ENCODE peak calls at places on chromosomes 7 and 10, in nine cellular contexts. F is ascending aorta; B is stimulated activated CD8-positive, alpha-beta memory T cell treated with anti-CD3 and anti-CD28 coated beads, Interleukin-2, amount 100 ng/mL, for 1 hour; K is HuH-7; Z is iris pigment epithelial cell; V is upper lobe of right lung; Q is activated CD8-positive, alpha-beta memory T cell treated with anti-CD3 and anti-CD28 coated beads, Interleukin-2, amount 10 ng/mL, durations not matched to agents 7 days and 5 days; W is cardiac muscle cell; X is NCI-H1436 treated with DMSO at 0.1 percent for 48 hours. J is an unnamed sample.

GRCh38 chr7:721619-722248 is 4.8 kb upstream of the DNAAF5 start:
- DNase-seq in Q (no peak), X (no peak), K (no peak), W (no peak), Z (peak; percentile 50), V (no peak), F (no peak), B (no peak), J (no peak)

GRCh38 chr7:27300401-27300800 is 57.8 kb downstream of the EVX1 start:
- DNase-seq in K (no peak), B (no peak), F (no peak), V (no peak), X (no peak), Q (no peak), W (no peak), Z (no peak), J (no peak)

GRCh38 chr7:157436763-157437480 is 100.1 kb downstream of the DNAJB6 start:
- DNase-seq in W (no peak), V (no peak), F (no peak), B (no peak), Z (peak; percentile 6), X (no peak), Q (peak; percentile 26), K (no peak), J (no peak)

GRCh38 chr10:23338886-23339285 is 5.7 kb downstream of the C10orf67 start:
- DNase-seq in X (no peak), W (no peak), K (no peak), V (no peak), Q (no peak), B (no peak), Z (no peak), F (no peak), J (no peak)

GRCh38 chr7:118183254-118183585 is 744 bp upstream of the LSM8 start:
- DNase-seq in B (no peak), X (no peak), Q (no peak), K (no peak), V (no peak), Z (no peak), W (no peak), F (no peak), J (no peak)

GRCh38 chr10:588246-589165 is 101.0 kb downstream of the DIP2C start:
- DNase-seq in F (peak; percentile 41), Z (peak; percentile 36), V (peak; percentile 54), X (no peak), Q (no peak), K (no peak), B (no peak), W (no peak), J (no peak)

GRCh38 chr7:157508477-157508881 is 171.7 kb downstream of the DNAJB6 start:
- DNase-seq in W (no peak), Q (peak; percentile 29), K (no peak), X (no peak), F (no peak), B (no peak), V (peak; percentile 33), Z (no peak), J (no peak)

GRCh38 chr7:141369422-141369821 is 181.8 kb upstream of the AGK start:
- DNase-seq in Q (no peak), X (no peak), F (no peak), Z (no peak), K (no peak), W (no peak), B (no peak), V (no peak), J (no peak)

GRCh38 chr7:22814261-22815208 is 8.1 kb downstream of the TOMM7 start:
- DNase-seq in K (peak; percentile 66), X (no peak), F (no peak), V (no peak), B (no peak), W (no peak), Z (peak; percentile 74), Q (no peak), J (no peak)

GRCh38 chr7:29851487-29851886 is 45.2 kb downstream of the WIPF3 start:
- DNase-seq in W (no peak), K (no peak), Q (no peak), X (no peak), F (no peak), V (no peak), B (no peak), Z (no peak), J (no peak)

GRCh38 chr10:45379891-45380540 is 6.0 kb downstream of the ALOX5 start:
- DNase-seq in X (no peak), Q (no peak), F (peak; percentile 78), W (no peak), Z (no peak), V (peak; percentile 81), K (no peak), B (no peak), J (no peak)

GRCh38 chr10:43116596-43116995 is 21.6 kb upstream of the CSGALNACT2 start:
- DNase-seq in W (no peak), X (no peak), K (no peak), B (no peak), Q (no peak), Z (no peak), F (no peak), V (no peak), J (no peak)

GRCh38 chr10:3482200-3482993 is 302.6 kb downstream of the KLF6 start:
- DNase-seq in W (peak; percentile 95), X (peak; percentile 80), F (peak; percentile 85), Q (no peak), K (peak; percentile 74), Z (peak; percentile 96), B (no peak), V (peak; percentile 69), J (no peak)

GRCh38 chr10:123257904-123258303 is 103.7 kb downstream of the BUB3 start:
- DNase-seq in B (no peak), W (no peak), V (no peak), K (no peak), Q (no peak), F (no peak), Z (no peak), X (peak; percentile 80), J (peak; percentile 46)

GRCh38 chr10:80281784-80282505 is 7.5 kb downstream of the MAT1A start:
- DNase-seq in Z (no peak), B (no peak), Q (peak; percentile 26), X (no peak), K (peak; percentile 51), V (no peak), F (no peak), W (no peak), J (no peak)

GRCh38 chr7:1512781-1513656 is 8.8 kb upstream of the INTS1 start:
- DNase-seq in Z (no peak), V (peak; percentile 83), K (no peak), B (no peak), X (no peak), F (peak; percentile 96), Q (no peak), W (peak; percentile 65), J (no peak)

GRCh38 chr7:44058759-44059218 is 6.6 kb downstream of the PGAM2 start:
- DNase-seq in W (no peak), X (no peak), K (no peak), Z (no peak), V (no peak), Q (no peak), B (no peak), F (peak; percentile 31), J (no peak)

GRCh38 chr10:48804740-48805182 is 120.1 kb downstream of the WDFY4 start:
- DNase-seq in X (no peak), V (no peak), W (peak; percentile 6), F (no peak), B (no peak), K (no peak), Z (no peak), Q (no peak), J (no peak)

GRCh38 chr7:2510909-2511768 is 8.4 kb upstream of the LFNG start:
- DNase-seq in F (no peak), B (no peak), V (no peak), X (peak; percentile 22), K (peak; percentile 93), Z (no peak), W (no peak), Q (peak; percentile 67), J (peak; percentile 63)

GRCh38 chr7:1664711-1665591 is 5.1 kb upstream of the ELFN1 start:
- DNase-seq in K (peak; percentile 99), F (peak; percentile 68), V (peak; percentile 76), B (peak; percentile 12), X (no peak), Z (peak; percentile 46), W (peak; percentile 90), Q (no peak), J (no peak)

GRCh38 chr10:70155255-70155838 is 8.8 kb upstream of the TYSND1 start:
- DNase-seq in F (no peak), B (no peak), W (no peak), V (no peak), X (no peak), Q (no peak), Z (no peak), K (no peak), J (no peak)

GRCh38 chr7:40915061-40915460 is 780.3 kb downstream of the SUGCT start:
- DNase-seq in Z (peak; percentile 67), W (peak; percentile 17), Q (no peak), F (no peak), X (no peak), K (no peak), V (no peak), B (no peak), J (no peak)

GRCh38 chr7:48154792-48155413 is 16.4 kb upstream of the ABCA13 start:
- DNase-seq in W (peak; percentile 33), K (peak; percentile 40), Q (peak; percentile 67), B (no peak), Z (peak; percentile 60), V (no peak), F (no peak), X (no peak), J (no peak)

GRCh38 chr7:38748056-38748610 is 117.0 kb upstream of the AMPH start:
- DNase-seq in W (peak; percentile 5), V (no peak), Z (peak; percentile 39), X (no peak), K (no peak), Q (no peak), B (no peak), F (no peak), J (no peak)

GRCh38 chr7:118843456-118843855 is 619.0 kb downstream of the ANKRD7 start:
- DNase-seq in Z (no peak), W (no peak), Q (no peak), V (no peak), X (no peak), B (no peak), F (no peak), K (no peak), J (no peak)

GRCh38 chr7:139230078-139230477 is 959 bp upstream of the UBN2 start:
- DNase-seq in X (no peak), W (no peak), Z (no peak), Q (no peak), K (peak; percentile 42), V (no peak), F (no peak), B (no peak), J (no peak)

GRCh38 chr7:33743594-33743993 is 161.7 kb upstream of the BMPER start:
- DNase-seq in K (no peak), V (no peak), F (no peak), B (no peak), Z (peak; percentile 98), X (no peak), Q (no peak), W (no peak), J (no peak)

GRCh38 chr10:103281753-103282152 is 4.8 kb downstream of the INA start:
- DNase-seq in W (peak; percentile 81), X (peak; percentile 30), B (no peak), F (no peak), Q (no peak), V (peak; percentile 38), Z (peak; percentile 35), K (no peak), J (no peak)

GRCh38 chr7:92763636-92764423 is 72.5 kb downstream of the CDK6 start:
- DNase-seq in Q (no peak), W (no peak), Z (peak; percentile 83), X (no peak), V (no peak), B (no peak), F (no peak), K (no peak), J (peak; percentile 79)

GRCh38 chr7:29379551-29379950 is 184.1 kb upstream of the PRR15 start:
- DNase-seq in B (no peak), X (no peak), W (no peak), V (no peak), F (no peak), Q (no peak), K (no peak), Z (no peak), J (no peak)

GRCh38 chr7:114450431-114450830 is 35.8 kb downstream of the FOXP2 start:
- DNase-seq in W (no peak), X (no peak), B (no peak), Z (no peak), F (no peak), Q (no peak), K (no peak), V (no peak), J (no peak)